ENCODE peak calls at places on chromosomes 7 and 10, in eight cellular contexts. Z is GM13976, K is transverse colon, U is amniotic epithelial cell, O is sciatic nerve, Y is ACHN, I is pons, S is HCT116. V is an unnamed sample.

GRCh38 chr7:135761751-135762488 is 13.3 kb upstream of the FAM180A start:
- DNase-seq in Z (no peak), K (no peak), U (no peak), O (no peak), Y (no peak), I (no peak), S (no peak), V (no peak)

GRCh38 chr10:62732841-62733653 is 71.5 kb upstream of the ADO start:
- DNase-seq in Z (peak), K (no peak), U (peak), O (no peak), Y (no peak), I (no peak), S (peak), V (peak)

GRCh38 chr10:88890681-88891371 is 10.8 kb downstream of the STAMBPL1 start:
- DNase-seq in Z (no peak), K (no peak), U (no peak), O (no peak), Y (no peak), I (no peak), S (no peak), V (no peak)

GRCh38 chr7:52260046-52260665 is 775.3 kb upstream of the POM121L12 start:
- DNase-seq in Z (no peak), K (no peak), U (no peak), O (no peak), Y (peak), I (no peak), S (no peak), V (no peak)

GRCh38 chr7:124813962-124814798 is 48.6 kb upstream of the GPR37 start:
- DNase-seq in Z (no peak), K (no peak), U (no peak), O (no peak), Y (no peak), I (no peak), S (no peak), V (no peak)

GRCh38 chr10:4384254-4384653 is 441.8 kb upstream of the AKR1E2 start:
- DNase-seq in Z (no peak), K (no peak), U (no peak), O (no peak), Y (no peak), I (no peak), S (no peak), V (no peak)

GRCh38 chr7:47298636-47299035 is 283.3 kb downstream of the TNS3 start:
- DNase-seq in Z (no peak), K (no peak), U (no peak), O (peak), Y (no peak), I (no peak), S (no peak), V (no peak)

GRCh38 chr10:30386801-30387588 is 37.9 kb upstream of the MTPAP start:
- DNase-seq in Z (no peak), K (no peak), U (no peak), O (no peak), Y (no peak), I (no peak), S (no peak), V (no peak)

GRCh38 chr7:90320801-90321494 is at the start of gene FAM237B:
- DNase-seq in Z (peak), K (no peak), U (peak), O (no peak), Y (peak), I (no peak), S (no peak), V (no peak)

GRCh38 chr10:76115471-76116155 is 684.2 kb downstream of the LRMDA start:
- DNase-seq in Z (no peak), K (no peak), U (peak), O (no peak), Y (no peak), I (no peak), S (no peak), V (no peak)

GRCh38 chr10:97422921-97423420 is 3.0 kb upstream of the PGAM1 start:
- DNase-seq in Z (no peak), K (no peak), U (peak), O (no peak), Y (no peak), I (no peak), S (no peak), V (no peak)

GRCh38 chr10:21195149-21195731 is 298.1 kb upstream of the NEBL start:
- DNase-seq in Z (no peak), K (peak), U (peak), O (no peak), Y (no peak), I (no peak), S (no peak), V (no peak)

GRCh38 chr10:28400678-28401077 is 97.8 kb upstream of the MPP7 start:
- DNase-seq in Z (no peak), K (no peak), U (no peak), O (no peak), Y (no peak), I (no peak), S (no peak), V (no peak)

GRCh38 chr7:133230591-133231194 is 22.2 kb upstream of the EXOC4 start:
- DNase-seq in Z (peak), K (peak), U (peak), O (no peak), Y (peak), I (peak), S (peak), V (no peak)

GRCh38 chr10:29465384-29465783 is 169.4 kb downstream of the SVIL start:
- DNase-seq in Z (no peak), K (no peak), U (no peak), O (no peak), Y (no peak), I (no peak), S (no peak), V (no peak)

GRCh38 chr10:43305881-43306280 is 39.0 kb upstream of the RASGEF1A start:
- DNase-seq in Z (no peak), K (no peak), U (peak), O (no peak), Y (no peak), I (no peak), S (no peak), V (no peak)

GRCh38 chr10:27745380-27745718 is 270 bp downstream of the MKX start:
- DNase-seq in Z (peak), K (peak), U (no peak), O (no peak), Y (no peak), I (no peak), S (no peak), V (no peak)

GRCh38 chr10:117409549-117410283 is 34.5 kb upstream of the PDZD8 start:
- DNase-seq in Z (no peak), K (no peak), U (no peak), O (no peak), Y (no peak), I (no peak), S (no peak), V (no peak)

GRCh38 chr7:12601302-12601869 is 30.9 kb downstream of the SCIN start:
- DNase-seq in Z (peak), K (no peak), U (no peak), O (no peak), Y (no peak), I (no peak), S (no peak), V (no peak)

GRCh38 chr7:83957333-83957732 is 237.3 kb downstream of the SEMA3A start:
- DNase-seq in Z (no peak), K (no peak), U (peak), O (no peak), Y (no peak), I (no peak), S (no peak), V (no peak)

GRCh38 chr7:99099499-99100077 is 44.3 kb downstream of the SMURF1 start:
- DNase-seq in Z (no peak), K (no peak), U (no peak), O (no peak), Y (peak), I (no peak), S (no peak), V (no peak)

GRCh38 chr10:89295597-89295996 is 6.2 kb upstream of the IFIT2 start:
- DNase-seq in Z (peak), K (no peak), U (peak), O (no peak), Y (no peak), I (peak), S (no peak), V (no peak)

V was measured in GM12878.